ENCODE peak calls at places on chromosomes 16 and 17, in four cellular contexts. F, N, H and Y are unnamed samples.

GRCh38 chr17:81684442-81684911 is 666 bp downstream of the HGS start:
- DNase-seq in F (no peak), N (no peak), H (peak; percentile 93), Y (no peak)

GRCh38 chr16:14347706-14348105 is 276.6 kb downstream of the MRTFB start:
- DNase-seq in F (no peak), N (no peak), H (no peak), Y (no peak)

GRCh38 chr17:15999974-16000827 is 577 bp downstream of the TTC19 start:
- DNase-seq in F (no peak), N (no peak), H (peak; percentile 33), Y (peak; percentile 61)

GRCh38 chr17:10836966-10837599 is 804 bp downstream of the PIRT start:
- DNase-seq in F (no peak), N (no peak), H (no peak), Y (no peak)

GRCh38 chr17:82231312-82231561 is 2.4 kb downstream of the SLC16A3 start:
- DNase-seq in F (no peak), N (no peak), H (no peak), Y (no peak)

GRCh38 chr17:26818736-26819135 is 475.2 kb upstream of the WSB1 start:
- DNase-seq in F (no peak), N (peak; percentile 0), H (peak; percentile 26), Y (no peak)

GRCh38 chr17:36742267-36743000 is 141.1 kb downstream of the MRM1 start:
- DNase-seq in F (no peak), N (no peak), H (no peak), Y (no peak)

GRCh38 chr17:19264681-19265080 is 27.5 kb downstream of the EPN2 start:
- DNase-seq in F (no peak), N (no peak), H (no peak), Y (no peak)

GRCh38 chr17:38333635-38334295 is 10.0 kb downstream of the GPR179 start:
- DNase-seq in F (peak; percentile 74), N (peak; percentile 41), H (no peak), Y (peak; percentile 68)

GRCh38 chr17:48236681-48237134 is 129.1 kb downstream of the SNX11 start:
- DNase-seq in F (no peak), N (no peak), H (peak; percentile 70), Y (no peak)

GRCh38 chr17:72597354-72598087 is 476.7 kb downstream of the SOX9 start:
- DNase-seq in F (no peak), N (no peak), H (no peak), Y (no peak)
- TF ChIP-seq CTCF in F (no peak), N (no peak), H (no peak), Y (peak; percentile 4)

GRCh38 chr16:81376880-81377279 is 62.1 kb downstream of the GAN start:
- DNase-seq in F (no peak), N (no peak), H (peak; percentile 15), Y (no peak)
- TF ChIP-seq CTCF in F (no peak), N (no peak), H (no peak), Y (no peak)

DNA sequence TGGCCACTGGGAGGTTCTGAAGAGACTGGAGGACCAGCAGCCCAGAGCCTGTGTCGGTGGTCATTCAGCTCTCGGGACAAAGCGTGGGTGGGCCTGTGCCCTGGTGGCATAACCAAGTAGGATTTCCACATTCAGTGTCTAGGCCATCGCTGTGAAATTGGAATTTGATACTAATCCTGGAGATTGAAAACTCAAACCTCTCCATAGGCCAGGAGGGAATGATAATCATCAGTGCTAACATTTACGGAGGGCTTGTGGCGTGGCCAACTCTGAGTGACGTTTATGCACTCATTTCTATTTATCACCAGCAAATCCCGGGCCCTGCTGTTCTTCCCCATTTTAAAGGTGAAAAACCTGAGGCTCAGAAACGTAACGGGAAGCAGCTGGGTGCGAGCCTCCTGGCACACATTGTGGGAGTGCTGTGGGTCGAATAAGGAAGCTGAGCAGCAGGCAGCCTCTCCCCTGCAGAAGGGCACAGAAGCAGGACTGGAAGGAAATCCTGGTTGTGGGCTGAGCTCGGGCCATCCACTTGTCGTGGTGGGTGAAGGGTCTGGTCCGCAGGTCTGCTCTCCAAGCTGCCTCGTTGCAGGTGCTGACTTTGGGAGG is 33.1 kb downstream of the RAI1 start:
- DNase-seq in F (no peak), N (no peak), H (no peak), Y (no peak)
- TF ChIP-seq CTCF in F (no peak), N (no peak), H (no peak), Y (no peak)

GRCh38 chr16:63426275-63426870 is 1390.1 kb upstream of the CDH8 start:
- DNase-seq in F (no peak), N (no peak), H (no peak), Y (no peak)
- TF ChIP-seq CTCF in F (no peak), N (no peak), H (no peak), Y (no peak)

DNA sequence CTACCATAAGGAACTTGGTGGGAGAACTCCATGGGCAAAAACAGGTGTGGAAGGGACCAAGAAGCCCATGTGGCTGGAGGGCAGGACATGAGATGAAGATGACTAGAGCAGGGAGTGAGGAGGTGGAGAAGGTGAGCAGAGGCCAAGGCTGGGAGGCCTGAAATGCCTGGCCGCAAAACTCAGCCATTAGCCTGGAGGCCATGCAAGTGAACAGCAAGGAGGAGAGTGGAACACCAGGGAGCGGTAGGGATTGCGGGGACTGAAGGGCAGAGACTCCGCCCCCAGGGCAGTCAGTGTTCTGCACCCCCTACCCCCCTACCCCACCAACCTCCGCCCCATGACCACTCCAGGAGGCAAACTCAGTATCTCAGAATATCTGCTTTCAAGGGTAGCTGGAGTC is 17.0 kb downstream of the BCL7C start:
- DNase-seq in F (no peak), N (no peak), H (peak; percentile 11), Y (no peak)
- TF ChIP-seq CTCF in F (no peak), N (no peak), H (no peak), Y (no peak)

DNA sequence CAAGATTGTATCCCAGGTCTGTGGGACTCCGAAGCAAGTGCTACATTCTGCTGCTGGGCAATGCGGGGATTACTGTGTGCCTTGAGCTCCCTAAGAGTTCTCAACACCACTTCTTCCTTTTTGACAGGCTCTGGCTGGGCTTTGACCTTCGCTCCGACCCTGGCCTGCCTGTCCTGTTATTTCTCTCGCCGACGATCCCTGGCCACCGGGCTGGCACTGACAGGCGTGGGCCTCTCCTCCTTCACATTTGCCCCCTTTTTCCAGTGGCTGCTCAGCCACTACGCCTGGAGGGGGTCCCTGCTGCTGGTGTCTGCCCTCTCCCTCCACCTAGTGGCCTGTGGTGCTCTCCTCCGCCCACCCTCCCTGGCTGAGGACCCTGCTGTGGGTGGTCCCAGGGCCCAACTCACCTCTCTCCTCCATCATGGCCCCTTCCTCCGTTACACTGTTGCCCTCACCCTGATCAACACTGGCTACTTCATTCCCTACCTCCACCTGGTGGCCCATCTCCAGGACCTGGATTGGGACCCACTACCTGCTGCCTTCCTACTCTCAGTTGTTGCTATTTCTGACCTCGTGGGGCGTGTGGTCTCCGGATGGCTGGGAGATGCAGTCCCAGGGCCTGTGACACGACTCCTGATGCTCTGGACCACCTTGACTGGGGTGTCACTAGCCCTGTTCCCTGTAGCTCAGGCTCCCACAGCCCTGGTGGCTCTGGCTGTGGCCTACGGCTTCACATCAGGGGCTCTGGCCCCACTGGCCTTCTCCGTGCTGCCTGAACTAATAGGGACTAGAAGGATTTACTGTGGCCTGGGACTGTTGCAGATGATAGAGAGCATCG is 2.4 kb downstream of the SLC16A13 start:
- DNase-seq in F (no peak), N (no peak), H (no peak), Y (no peak)
- TF ChIP-seq CTCF in F (no peak), N (no peak), H (no peak), Y (peak; percentile 18)

GRCh38 chr17:68533887-68534700 is 21.9 kb downstream of the PRKAR1A start:
- DNase-seq in F (no peak), N (no peak), H (peak; percentile 89), Y (no peak)
- TF ChIP-seq CTCF in F (peak; percentile 44), N (peak; percentile 37), H (peak; percentile 59), Y (no peak)

GRCh38 chr16:57998992-57999365 is 1.5 kb downstream of the ZNF319 start:
- DNase-seq in F (no peak), N (no peak), H (no peak), Y (no peak)

GRCh38 chr16:57998484-57998883 is 2.0 kb downstream of the ZNF319 start:
- DNase-seq in F (no peak), N (no peak), H (peak; percentile 53), Y (no peak)

GRCh38 chr16:57999971-58000705 is at the start of gene ZNF319:
- DNase-seq in F (no peak), N (no peak), H (no peak), Y (peak; percentile 60)

GRCh38 chr16:58000706-58001676 is at the start of gene USB1:
- DNase-seq in F (peak; percentile 85), N (peak; percentile 95), H (peak; percentile 69), Y (peak; percentile 98)

DNA sequence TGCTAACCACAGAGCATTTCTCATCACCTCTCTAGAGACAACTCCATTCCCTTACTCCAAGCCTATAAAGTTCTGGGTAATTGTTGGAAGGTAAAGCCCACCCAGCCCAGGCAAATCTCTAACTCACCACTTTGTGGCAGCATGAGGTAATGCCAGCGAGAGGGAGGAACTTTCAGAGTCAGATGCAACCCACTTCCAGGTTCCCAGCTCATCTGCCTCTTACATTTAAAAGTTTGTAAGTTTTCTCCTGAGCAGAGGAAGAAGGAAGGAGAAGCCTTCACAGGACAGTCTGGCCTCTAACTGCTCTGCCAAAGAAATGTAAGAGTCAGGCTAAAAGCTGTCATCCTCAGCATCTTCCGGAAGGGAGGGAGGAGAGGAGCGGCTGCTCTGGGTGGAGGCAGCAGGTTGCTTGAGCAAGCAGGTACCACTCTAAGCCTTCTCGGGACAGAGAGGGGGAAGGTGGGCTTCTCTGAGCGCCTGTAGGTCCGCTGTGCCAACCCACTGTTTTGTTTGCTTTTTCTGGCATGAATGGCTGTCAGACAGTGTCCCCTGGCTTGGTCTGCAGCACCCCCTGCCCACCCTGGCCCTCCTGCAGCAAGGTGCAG is 1.0 kb downstream of the ZNF319 start:
- DNase-seq in F (no peak), N (peak; percentile 35), H (peak; percentile 51), Y (no peak)
- TF ChIP-seq CTCF in F (no peak), N (no peak), H (no peak), Y (no peak)

DNA sequence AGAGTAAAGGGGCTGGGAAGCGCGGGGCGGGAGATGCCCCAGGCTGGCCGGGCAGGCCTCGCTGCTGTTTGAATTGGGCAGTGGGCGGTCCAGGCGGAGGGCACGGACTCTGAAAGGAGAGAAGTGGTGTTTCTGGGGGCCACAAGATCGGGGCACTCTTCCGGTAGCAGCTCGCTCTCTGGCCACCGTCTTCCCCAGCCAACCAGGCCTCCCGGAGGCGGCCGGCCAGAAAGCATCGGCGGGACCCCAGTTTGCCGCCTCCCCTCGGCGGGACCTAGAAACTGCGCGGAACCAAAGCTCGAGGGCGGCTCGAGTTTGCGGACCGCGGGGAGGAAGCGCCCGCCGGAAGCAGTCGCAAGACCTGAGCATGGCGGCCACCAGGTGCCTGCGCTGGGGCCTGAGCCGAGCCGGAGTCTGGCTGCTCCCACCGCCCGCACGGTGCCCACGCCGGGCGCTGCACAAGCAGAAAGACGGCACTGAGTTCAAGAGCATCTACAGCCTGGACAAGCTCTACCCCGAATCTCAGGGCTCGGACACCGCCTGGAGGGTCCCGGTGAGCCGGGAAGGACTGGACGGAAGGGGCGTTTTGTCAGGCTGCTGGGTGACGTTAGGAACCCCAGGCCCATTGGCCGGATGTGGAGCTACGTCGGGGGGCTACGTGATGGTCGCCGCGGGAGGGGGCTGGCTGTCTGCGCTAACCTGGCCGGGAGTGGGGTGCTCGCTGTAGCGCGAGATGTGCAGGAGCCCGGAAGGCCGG is at the start of gene MRPL58:
- DNase-seq in F (peak; percentile 44), N (peak; percentile 90), H (peak; percentile 75), Y (peak; percentile 94)
- TF ChIP-seq CTCF in F (peak; percentile 31), N (peak; percentile 73), H (peak; percentile 38), Y (peak; percentile 39)